ENCODE peak calls at places on chromosomes 7 and 10, in nine cellular contexts. One of them, this sample, is unnamed.

GRCh38 chr10:71419750-71420149 is 23.0 kb downstream of the CDH23 start:
- DNase-seq in HFF-Myc: no peak
- DNase-seq in psoas muscle: no peak
- DNase-seq in osteoblast: no peak
- DNase-seq in colonic mucosa: no peak
- DNase-seq in Peyer's patch: no peak
- DNase-seq in IMR-90: no peak
- DNase-seq in Panc1: no peak
- DNase-seq in A549: no peak
- DNase-seq in this sample: no peak

GRCh38 chr7:1693419-1693990 is 23.4 kb downstream of the ELFN1 start:
- DNase-seq in HFF-Myc: no peak
- DNase-seq in psoas muscle: no peak
- DNase-seq in osteoblast: no peak
- DNase-seq in colonic mucosa: no peak
- DNase-seq in Peyer's patch: peak
- DNase-seq in IMR-90: no peak
- DNase-seq in Panc1: no peak
- DNase-seq in A549: no peak
- DNase-seq in this sample: no peak

GRCh38 chr7:6277476-6277875 is 5.1 kb upstream of the CYTH3 start:
- DNase-seq in HFF-Myc: no peak
- DNase-seq in psoas muscle: no peak
- DNase-seq in osteoblast: no peak
- DNase-seq in colonic mucosa: no peak
- DNase-seq in Peyer's patch: no peak
- DNase-seq in IMR-90: no peak
- DNase-seq in Panc1: no peak
- DNase-seq in A549: no peak
- DNase-seq in this sample: no peak

GRCh38 chr10:20598590-20598989 is 298.5 kb downstream of the NEBL start:
- DNase-seq in HFF-Myc: no peak
- DNase-seq in psoas muscle: peak
- DNase-seq in osteoblast: peak
- DNase-seq in colonic mucosa: no peak
- DNase-seq in Peyer's patch: no peak
- DNase-seq in IMR-90: peak
- DNase-seq in Panc1: no peak
- DNase-seq in A549: peak
- DNase-seq in this sample: peak

GRCh38 chr7:12623885-12624498 is 53.5 kb downstream of the SCIN start:
- DNase-seq in HFF-Myc: no peak
- DNase-seq in psoas muscle: no peak
- DNase-seq in osteoblast: no peak
- DNase-seq in colonic mucosa: no peak
- DNase-seq in Peyer's patch: no peak
- DNase-seq in IMR-90: peak
- DNase-seq in Panc1: no peak
- DNase-seq in A549: peak
- DNase-seq in this sample: peak

GRCh38 chr7:128078309-128078708 is 47.1 kb upstream of the LRRC4 start:
- DNase-seq in HFF-Myc: no peak
- DNase-seq in psoas muscle: no peak
- DNase-seq in osteoblast: no peak
- DNase-seq in colonic mucosa: no peak
- DNase-seq in Peyer's patch: no peak
- DNase-seq in IMR-90: no peak
- DNase-seq in Panc1: no peak
- DNase-seq in A549: no peak
- DNase-seq in this sample: no peak

GRCh38 chr7:37947138-37947839 is 26.8 kb downstream of the EPDR1 start:
- DNase-seq in HFF-Myc: no peak
- DNase-seq in psoas muscle: no peak
- DNase-seq in osteoblast: no peak
- DNase-seq in colonic mucosa: no peak
- DNase-seq in Peyer's patch: no peak
- DNase-seq in IMR-90: no peak
- DNase-seq in Panc1: no peak
- DNase-seq in A549: no peak
- DNase-seq in this sample: no peak

GRCh38 chr10:94107191-94107590 is 113.5 kb downstream of the PLCE1 start:
- DNase-seq in HFF-Myc: no peak
- DNase-seq in psoas muscle: no peak
- DNase-seq in osteoblast: no peak
- DNase-seq in colonic mucosa: no peak
- DNase-seq in Peyer's patch: no peak
- DNase-seq in IMR-90: no peak
- DNase-seq in Panc1: no peak
- DNase-seq in A549: no peak
- DNase-seq in this sample: no peak

GRCh38 chr7:36161996-36162395 is 8.9 kb downstream of the EEPD1 start:
- DNase-seq in HFF-Myc: no peak
- DNase-seq in psoas muscle: no peak
- DNase-seq in osteoblast: no peak
- DNase-seq in colonic mucosa: no peak
- DNase-seq in Peyer's patch: no peak
- DNase-seq in IMR-90: no peak
- DNase-seq in Panc1: no peak
- DNase-seq in A549: no peak
- DNase-seq in this sample: no peak

GRCh38 chr10:80448204-80448603 is 5.9 kb upstream of the TSPAN14 start:
- DNase-seq in HFF-Myc: no peak
- DNase-seq in psoas muscle: no peak
- DNase-seq in osteoblast: no peak
- DNase-seq in colonic mucosa: no peak
- DNase-seq in Peyer's patch: no peak
- DNase-seq in IMR-90: no peak
- DNase-seq in Panc1: no peak
- DNase-seq in A549: no peak
- DNase-seq in this sample: no peak

GRCh38 chr7:138935438-138936079 is 45.6 kb downstream of the KIAA1549 start:
- DNase-seq in HFF-Myc: peak
- DNase-seq in psoas muscle: peak
- DNase-seq in osteoblast: peak
- DNase-seq in colonic mucosa: no peak
- DNase-seq in Peyer's patch: no peak
- DNase-seq in IMR-90: peak
- DNase-seq in Panc1: peak
- DNase-seq in A549: peak
- DNase-seq in this sample: peak

GRCh38 chr10:94235470-94235869 is 127.3 kb downstream of the NOC3L start:
- DNase-seq in HFF-Myc: no peak
- DNase-seq in psoas muscle: no peak
- DNase-seq in osteoblast: no peak
- DNase-seq in colonic mucosa: no peak
- DNase-seq in Peyer's patch: no peak
- DNase-seq in IMR-90: no peak
- DNase-seq in Panc1: no peak
- DNase-seq in A549: no peak
- DNase-seq in this sample: no peak

GRCh38 chr7:78499283-78499682 is 700.7 kb downstream of the PHTF2 start:
- DNase-seq in HFF-Myc: no peak
- DNase-seq in psoas muscle: no peak
- DNase-seq in osteoblast: peak
- DNase-seq in colonic mucosa: no peak
- DNase-seq in Peyer's patch: no peak
- DNase-seq in IMR-90: peak
- DNase-seq in Panc1: no peak
- DNase-seq in A549: no peak
- DNase-seq in this sample: no peak

GRCh38 chr10:85575441-85575840 is 791.2 kb downstream of the GRID1 start:
- DNase-seq in HFF-Myc: no peak
- DNase-seq in psoas muscle: no peak
- DNase-seq in osteoblast: no peak
- DNase-seq in colonic mucosa: no peak
- DNase-seq in Peyer's patch: no peak
- DNase-seq in IMR-90: no peak
- DNase-seq in Panc1: no peak
- DNase-seq in A549: no peak
- DNase-seq in this sample: no peak

GRCh38 chr10:125340871-125341270 is 180.5 kb upstream of the CTBP2 start:
- DNase-seq in HFF-Myc: no peak
- DNase-seq in psoas muscle: no peak
- DNase-seq in osteoblast: no peak
- DNase-seq in colonic mucosa: no peak
- DNase-seq in Peyer's patch: no peak
- DNase-seq in IMR-90: no peak
- DNase-seq in Panc1: no peak
- DNase-seq in A549: no peak
- DNase-seq in this sample: peak

GRCh38 chr10:99531696-99532050 is 1.1 kb upstream of the NKX2-3 start:
- DNase-seq in HFF-Myc: no peak
- DNase-seq in psoas muscle: no peak
- DNase-seq in osteoblast: peak
- DNase-seq in colonic mucosa: no peak
- DNase-seq in Peyer's patch: no peak
- DNase-seq in IMR-90: no peak
- DNase-seq in Panc1: no peak
- DNase-seq in A549: no peak
- DNase-seq in this sample: no peak

GRCh38 chr10:99532687-99533495 is at the start of gene NKX2-3:
- DNase-seq in HFF-Myc: no peak
- DNase-seq in psoas muscle: peak
- DNase-seq in osteoblast: peak
- DNase-seq in colonic mucosa: peak
- DNase-seq in Peyer's patch: peak
- DNase-seq in IMR-90: peak
- DNase-seq in Panc1: no peak
- DNase-seq in A549: peak
- DNase-seq in this sample: peak

GRCh38 chr10:99531026-99531695 is 1.6 kb upstream of the NKX2-3 start:
- DNase-seq in HFF-Myc: no peak
- DNase-seq in psoas muscle: no peak
- DNase-seq in osteoblast: peak
- DNase-seq in colonic mucosa: no peak
- DNase-seq in Peyer's patch: no peak
- DNase-seq in IMR-90: no peak
- DNase-seq in Panc1: no peak
- DNase-seq in A549: no peak
- DNase-seq in this sample: no peak

GRCh38 chr10:99533496-99534455 is 1.0 kb downstream of the NKX2-3 start:
- DNase-seq in HFF-Myc: no peak
- DNase-seq in psoas muscle: no peak
- DNase-seq in osteoblast: peak
- DNase-seq in colonic mucosa: no peak
- DNase-seq in Peyer's patch: no peak
- DNase-seq in IMR-90: no peak
- DNase-seq in Panc1: no peak
- DNase-seq in A549: no peak
- DNase-seq in this sample: no peak

DNA sequence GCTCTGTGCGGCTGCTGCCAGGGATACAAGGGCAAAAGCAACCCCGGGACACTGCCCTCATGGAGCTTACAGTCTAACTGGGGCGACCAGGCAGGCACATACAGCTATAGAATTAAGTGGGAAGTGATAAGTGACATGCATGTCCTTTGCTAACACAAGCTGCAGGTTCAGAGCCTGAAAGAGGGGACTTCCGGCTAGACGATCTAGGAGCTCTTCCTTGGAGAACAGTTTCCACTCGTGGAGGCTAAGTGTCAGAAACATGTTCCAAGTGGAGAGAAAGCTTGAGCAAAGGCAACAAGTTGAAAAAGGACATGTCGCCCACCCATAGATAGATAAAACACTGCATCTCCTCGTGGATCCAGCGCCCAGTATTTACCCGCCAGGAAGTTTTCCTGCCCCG is 548 bp upstream of the NKX2-3 start:
- DNase-seq in HFF-Myc: no peak
- DNase-seq in psoas muscle: no peak
- DNase-seq in osteoblast: peak
- DNase-seq in colonic mucosa: no peak
- DNase-seq in Peyer's patch: no peak
- DNase-seq in IMR-90: no peak
- DNase-seq in Panc1: no peak
- DNase-seq in A549: no peak
- DNase-seq in this sample: no peak
- H3K4me3 ChIP-seq in HFF-Myc: no peak
- H3K4me3 ChIP-seq in psoas muscle: peak
- H3K4me3 ChIP-seq in osteoblast: no peak
- H3K4me3 ChIP-seq in colonic mucosa: peak
- H3K4me3 ChIP-seq in Peyer's patch: peak
- H3K4me3 ChIP-seq in IMR-90: no peak
- H3K4me3 ChIP-seq in Panc1: peak
- H3K4me3 ChIP-seq in A549: peak
- H3K4me3 ChIP-seq in this sample: no peak

GRCh38 chr10:17784701-17785100 is 24.4 kb upstream of the MRC1 start:
- DNase-seq in HFF-Myc: no peak
- DNase-seq in psoas muscle: no peak
- DNase-seq in osteoblast: peak
- DNase-seq in colonic mucosa: no peak
- DNase-seq in Peyer's patch: no peak
- DNase-seq in IMR-90: peak
- DNase-seq in Panc1: no peak
- DNase-seq in A549: no peak
- DNase-seq in this sample: peak
- TF ChIP-seq CTCF in HFF-Myc: no peak
- TF ChIP-seq CTCF in psoas muscle: no peak
- TF ChIP-seq CTCF in osteoblast: no peak
- TF ChIP-seq CTCF in colonic mucosa: no peak
- TF ChIP-seq CTCF in Peyer's patch: no peak
- TF ChIP-seq CTCF in IMR-90: no peak
- TF ChIP-seq CTCF in Panc1: no peak
- TF ChIP-seq CTCF in A549: no peak
- TF ChIP-seq CTCF in this sample: no peak

DNA sequence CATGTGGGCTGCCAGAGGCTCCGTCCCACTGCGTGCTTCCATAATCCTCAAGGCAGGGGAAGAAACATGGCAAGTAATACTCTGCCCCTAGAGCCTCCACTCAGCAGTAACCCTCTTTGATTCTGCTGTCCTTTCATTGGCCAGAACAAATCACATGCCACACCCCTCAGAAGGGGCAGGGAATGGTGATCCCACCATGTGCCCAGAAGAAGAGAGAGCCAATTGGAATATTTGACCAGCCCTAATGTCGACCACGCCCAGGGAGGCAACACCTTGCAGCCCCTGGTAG is 114.8 kb upstream of the ZMIZ1 start:
- DNase-seq in HFF-Myc: no peak
- DNase-seq in psoas muscle: no peak
- DNase-seq in osteoblast: no peak
- DNase-seq in colonic mucosa: no peak
- DNase-seq in Peyer's patch: no peak
- DNase-seq in IMR-90: no peak
- DNase-seq in Panc1: no peak
- DNase-seq in A549: no peak
- DNase-seq in this sample: no peak
- H3K4me3 ChIP-seq in HFF-Myc: no peak
- H3K4me3 ChIP-seq in psoas muscle: no peak
- H3K4me3 ChIP-seq in osteoblast: no peak
- H3K4me3 ChIP-seq in colonic mucosa: no peak
- H3K4me3 ChIP-seq in Peyer's patch: no peak
- H3K4me3 ChIP-seq in IMR-90: no peak
- H3K4me3 ChIP-seq in Panc1: no peak
- H3K4me3 ChIP-seq in A549: no peak
- H3K4me3 ChIP-seq in this sample: no peak

DNA sequence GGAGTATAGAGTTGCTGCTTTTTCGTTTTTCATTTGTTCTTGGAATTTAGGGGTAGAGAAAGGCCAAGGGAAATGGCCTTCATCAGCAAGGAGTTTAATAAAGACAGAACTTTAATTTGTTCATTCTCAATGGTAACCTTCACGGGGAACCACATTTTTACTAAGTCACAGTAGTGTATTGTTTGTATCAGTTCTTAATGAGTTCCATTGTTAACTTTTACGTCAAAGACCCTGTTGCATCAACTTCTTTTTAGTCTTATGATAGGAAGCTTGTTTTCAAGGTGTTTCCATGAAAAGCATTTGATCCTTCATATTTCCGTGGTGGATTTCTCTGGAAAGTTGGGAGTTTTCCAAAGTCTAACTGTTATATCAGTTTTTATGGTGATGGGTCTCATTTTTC is 169.9 kb downstream of the CREB5 start:
- DNase-seq in HFF-Myc: no peak
- DNase-seq in psoas muscle: no peak
- DNase-seq in osteoblast: no peak
- DNase-seq in colonic mucosa: no peak
- DNase-seq in Peyer's patch: no peak
- DNase-seq in IMR-90: no peak
- DNase-seq in Panc1: no peak
- DNase-seq in A549: no peak
- DNase-seq in this sample: no peak
- TF ChIP-seq CTCF in HFF-Myc: no peak
- TF ChIP-seq CTCF in psoas muscle: no peak
- TF ChIP-seq CTCF in osteoblast: no peak
- TF ChIP-seq CTCF in colonic mucosa: no peak
- TF ChIP-seq CTCF in Peyer's patch: no peak
- TF ChIP-seq CTCF in IMR-90: no peak
- TF ChIP-seq CTCF in Panc1: no peak
- TF ChIP-seq CTCF in A549: no peak
- TF ChIP-seq CTCF in this sample: no peak

This sample was measured in fibroblast of pulmonary artery.